ENCODE peak calls at places on chromosomes 12 and 14, in four cellular contexts. W, Q, U and G are unnamed samples.

GRCh38 chr14:101110729-101111619 is 207.5 kb upstream of the RTL1 start:
- DNase-seq in Q (no peak), W (no peak), U (no peak), G (no peak)

GRCh38 chr12:15689751-15690191 is 99.4 kb downstream of the EPS8 start:
- DNase-seq in U (no peak), Q (peak; percentile 6), W (no peak), G (no peak)

GRCh38 chr12:120709976-120710804 is at the start of gene UNC119B:
- DNase-seq in Q (no peak), W (peak; percentile 92), U (no peak), G (peak; percentile 72)

GRCh38 chr14:104280085-104280901 is 141.9 kb downstream of the KIF26A start:
- DNase-seq in Q (no peak), U (no peak), W (no peak), G (no peak)

GRCh38 chr12:26798013-26798412 is 35.0 kb downstream of the ITPR2 start:
- DNase-seq in Q (no peak), W (no peak), U (peak; percentile 53), G (no peak)

GRCh38 chr12:118979763-118980406 is 1.5 kb upstream of the SRRM4 start:
- DNase-seq in W (peak; percentile 72), Q (peak; percentile 56), U (no peak), G (peak; percentile 77)

GRCh38 chr14:65424531-65424930 is 12.0 kb downstream of the FUT8 start:
- DNase-seq in Q (no peak), U (no peak), W (no peak), G (no peak)

GRCh38 chr12:124928912-124929530 is 14.6 kb upstream of the UBC start:
- DNase-seq in W (no peak), Q (no peak), U (no peak), G (no peak)

GRCh38 chr12:10501031-10501430 is 4.7 kb upstream of the EIF2S3B start:
- DNase-seq in Q (no peak), U (no peak), W (no peak), G (no peak)

GRCh38 chr12:116604151-116604550 is 45.0 kb downstream of the MAP1LC3B2 start:
- DNase-seq in W (no peak), U (no peak), Q (no peak), G (no peak)

GRCh38 chr12:107775093-107775721 is 703 bp downstream of the ASCL4 start:
- DNase-seq in Q (no peak), W (no peak), U (no peak), G (peak; percentile 82)

GRCh38 chr12:179131-179884 is 34.6 kb downstream of the SLC6A12 start:
- DNase-seq in Q (no peak), W (no peak), U (no peak), G (no peak)

GRCh38 chr12:112130461-112130998 is 5.2 kb downstream of the TRAFD1 start:
- DNase-seq in Q (no peak), W (no peak), U (peak; percentile 70), G (no peak)

GRCh38 chr12:31390991-31391390 is 65.0 kb upstream of the SINHCAF start:
- DNase-seq in W (no peak), U (no peak), Q (no peak), G (no peak)

GRCh38 chr12:105267711-105268110 is 31.7 kb upstream of the APPL2 start:
- DNase-seq in W (no peak), Q (no peak), U (no peak), G (no peak)

GRCh38 chr14:45103806-45104205 is 19.9 kb downstream of the PRPF39 start:
- DNase-seq in U (no peak), W (no peak), Q (no peak), G (no peak)

GRCh38 chr12:10392394-10392930 is 2.6 kb upstream of the KLRK1 start:
- DNase-seq in Q (no peak), W (no peak), U (peak; percentile 77), G (no peak)

GRCh38 chr14:36827861-36828260 is 166.2 kb downstream of the PAX9 start:
- DNase-seq in Q (no peak), U (no peak), W (no peak), G (no peak)

GRCh38 chr14:36826614-36827013 is 165.0 kb downstream of the PAX9 start:
- DNase-seq in W (no peak), Q (no peak), U (no peak), G (no peak)

GRCh38 chr14:36824854-36825253 is 163.2 kb downstream of the PAX9 start:
- DNase-seq in W (no peak), U (no peak), Q (no peak), G (no peak)

GRCh38 chr14:36834293-36834692 is 172.6 kb downstream of the PAX9 start:
- DNase-seq in U (no peak), Q (no peak), W (no peak), G (no peak)

DNA sequence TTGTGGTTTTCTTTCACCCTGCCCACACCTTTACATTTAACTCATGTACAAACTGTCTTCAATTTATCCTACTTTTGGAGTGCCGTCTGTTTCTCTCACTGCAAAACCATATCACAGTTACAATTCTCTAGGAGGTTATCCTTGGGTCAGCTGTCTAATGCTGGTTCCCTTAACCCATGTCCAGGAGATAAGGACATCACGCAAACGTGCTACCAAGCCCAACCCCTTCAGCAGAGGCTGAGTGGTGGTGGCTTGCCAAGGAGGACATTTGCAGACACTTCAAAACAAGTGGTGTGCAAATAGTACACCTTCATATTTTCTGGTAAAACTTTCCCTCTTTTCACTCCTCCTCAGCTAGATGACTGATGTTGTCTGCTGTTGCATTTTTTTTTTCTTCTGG is 167.9 kb downstream of the PAX9 start:
- DNase-seq in U (no peak), W (no peak), Q (no peak), G (no peak)
- TF ChIP-seq NR2C2 in U (no peak), W (no peak), Q (no peak), G (no peak)

DNA sequence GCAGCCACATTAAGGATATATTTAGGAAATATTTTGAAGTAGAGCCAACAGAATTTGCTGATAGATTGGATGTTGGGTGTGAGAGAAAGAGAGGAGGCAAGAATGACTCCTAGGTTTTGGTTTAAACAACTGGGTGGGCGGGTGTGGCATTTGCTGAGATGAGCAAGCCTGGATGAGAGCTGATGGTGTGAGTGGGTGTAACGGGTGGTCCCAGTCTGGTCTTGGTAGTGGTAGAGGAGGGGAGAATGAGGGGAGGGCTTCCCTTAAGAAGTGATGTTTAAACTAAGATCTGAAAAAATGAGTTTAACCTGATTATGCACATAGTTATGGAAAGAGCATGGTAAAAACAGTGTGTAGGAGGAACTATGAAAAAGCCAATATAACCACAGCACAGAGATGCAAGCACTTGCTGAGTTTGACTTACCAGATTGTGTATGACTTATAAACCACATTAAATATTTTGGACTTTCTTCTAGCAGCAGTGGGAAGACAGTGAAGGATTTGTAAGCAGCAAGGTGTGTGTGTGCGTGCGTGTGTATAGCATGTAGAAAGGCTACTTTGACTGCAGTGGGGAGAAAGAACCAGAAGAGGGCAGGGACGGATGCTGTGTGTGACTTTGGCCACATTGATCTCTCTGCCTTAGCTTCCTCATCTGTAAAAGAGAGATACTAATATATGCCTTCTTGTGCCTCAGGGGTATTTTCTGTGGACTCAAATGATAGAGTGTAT is 139.7 kb downstream of the PRIMA1 start:
- DNase-seq in U (no peak), Q (peak; percentile 28), W (no peak), G (peak; percentile 32)
- TF ChIP-seq NR2C2 in U (no peak), Q (no peak), W (no peak), G (no peak)

GRCh38 chr12:58500399-58500798 is 419.9 kb downstream of the LRIG3 start:
- DNase-seq in U (no peak), Q (no peak), W (no peak), G (no peak)

GRCh38 chr12:58491296-58491695 is 429.0 kb downstream of the LRIG3 start:
- DNase-seq in Q (no peak), U (no peak), W (no peak), G (no peak)

GRCh38 chr12:58502236-58502635 is 418.1 kb downstream of the LRIG3 start:
- DNase-seq in Q (no peak), W (no peak), U (no peak), G (no peak)

DNA sequence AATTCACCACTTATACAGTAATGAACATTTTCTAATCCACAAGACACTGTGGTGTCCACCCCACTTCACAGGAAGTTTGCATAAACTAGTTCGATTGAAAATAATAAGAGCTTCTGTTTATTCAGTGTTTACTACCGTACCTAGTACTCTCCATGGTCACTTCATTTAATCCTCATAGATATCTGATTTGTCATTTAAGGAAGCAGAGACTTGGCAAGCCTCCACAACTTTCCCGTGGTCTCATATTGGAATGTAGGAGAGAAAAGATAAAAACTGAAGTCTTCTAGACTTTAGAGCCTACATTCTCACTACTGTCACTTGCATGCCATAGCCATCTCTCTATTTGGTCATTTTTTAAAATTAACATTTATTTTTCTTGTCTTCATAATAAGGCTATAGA is 423.9 kb downstream of the LRIG3 start:
- DNase-seq in Q (no peak), U (no peak), W (no peak), G (no peak)
- TF ChIP-seq NR2C2 in Q (no peak), U (no peak), W (no peak), G (no peak)

GRCh38 chr14:63867926-63868921 is 15.4 kb downstream of the SYNE2 start:
- DNase-seq in Q (no peak), U (peak; percentile 56), W (no peak), G (no peak)
- TF ChIP-seq NR2C2 in Q (no peak), U (no peak), W (no peak), G (no peak)

DNA sequence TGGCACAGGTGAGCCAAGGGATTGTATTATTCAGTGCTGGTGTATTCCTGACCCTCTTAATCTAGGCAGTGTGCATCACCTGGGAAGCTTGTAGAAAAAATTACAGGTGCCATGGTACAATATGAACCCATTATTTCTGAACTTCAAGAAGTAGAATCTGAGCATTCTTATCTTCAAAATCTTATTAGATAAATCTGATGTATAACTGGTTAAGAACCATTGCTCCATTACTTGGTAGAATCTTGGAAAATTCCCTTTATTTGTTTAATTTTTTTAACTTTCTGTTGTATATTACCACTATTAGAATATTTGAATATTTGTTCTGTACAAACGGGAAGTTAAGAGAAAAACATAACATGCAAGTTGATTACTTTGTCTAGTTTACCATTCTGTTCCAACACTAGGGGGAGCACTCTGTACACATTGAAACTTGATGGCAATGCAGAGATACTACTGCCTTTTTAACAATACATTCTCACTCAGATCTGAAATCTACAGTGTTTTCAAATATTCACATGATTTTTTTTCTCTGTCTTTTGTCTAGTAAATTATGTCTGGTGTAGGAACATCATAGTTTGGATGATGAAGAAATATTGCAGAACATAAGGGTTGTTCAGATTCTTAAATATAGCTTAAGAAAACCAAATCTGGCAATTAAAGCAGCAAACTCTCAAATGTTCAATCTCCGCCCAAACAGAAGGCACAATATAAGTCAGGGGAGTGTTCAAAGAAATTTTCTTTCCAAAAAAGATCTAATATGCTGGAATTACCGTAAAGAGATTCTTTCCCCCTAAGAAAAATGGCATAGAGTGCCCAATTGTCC is 196.6 kb downstream of the PCNX1 start:
- DNase-seq in W (peak; percentile 40), U (peak; percentile 13), Q (peak; percentile 50), G (no peak)
- TF ChIP-seq NR2C2 in W (no peak), U (no peak), Q (no peak), G (no peak)

GRCh38 chr12:51797301-51797700 is 51.2 kb downstream of the FIGNL2 start:
- DNase-seq in Q (no peak), W (no peak), U (no peak), G (no peak)
- TF ChIP-seq NR2C2 in Q (no peak), W (no peak), U (no peak), G (no peak)

GRCh38 chr12:79945455-79945854 is 10.6 kb upstream of the PPP1R12A start:
- DNase-seq in Q (no peak), U (no peak), W (no peak), G (no peak)
- TF ChIP-seq NR2C2 in Q (no peak), U (no peak), W (no peak), G (no peak)